ENCODE peak calls at places on chromosomes 12 and 14, in four cellular contexts. E is left lung, M is cardiac fibroblast, P is uterus. H is an unnamed sample.

GRCh38 chr12:104467346-104467837 is 10.6 kb downstream of the CHST11 start:
- DNase-seq in E (no peak), M (no peak), P (no peak), H (no peak)

GRCh38 chr12:98998697-98999299 is 353.7 kb downstream of the APAF1 start:
- DNase-seq in P (no peak), E (no peak), M (peak), H (no peak)

GRCh38 chr12:107873223-107873622 is 98.7 kb downstream of the ASCL4 start:
- DNase-seq in P (no peak), E (no peak), M (no peak), H (no peak)

GRCh38 chr14:86915416-86915815 is 1077.6 kb downstream of the GALC start:
- DNase-seq in M (peak), E (no peak), P (no peak), H (no peak)

GRCh38 chr14:69708586-69709169 is 58.3 kb upstream of the SRSF5 start:
- DNase-seq in E (no peak), P (no peak), M (no peak), H (no peak)

GRCh38 chr12:110858848-110859247 is 12.1 kb downstream of the CCDC63 start:
- DNase-seq in M (peak), P (no peak), E (no peak), H (no peak)

GRCh38 chr12:51911788-51912711 is 4.7 kb downstream of the ACVRL1 start:
- DNase-seq in P (no peak), M (peak), E (peak), H (peak)

GRCh38 chr12:111692575-111693210 is 6.8 kb downstream of the ACAD10 start:
- DNase-seq in M (peak), P (no peak), E (no peak), H (no peak)

GRCh38 chr14:21987937-21988336 is 314.3 kb upstream of the OR4E1 start:
- DNase-seq in M (peak), P (no peak), E (no peak), H (no peak)

GRCh38 chr14:92702441-92702918 is 45.9 kb downstream of the LGMN start:
- DNase-seq in E (no peak), M (no peak), P (no peak), H (no peak)

GRCh38 chr12:97716356-97716755 is 253.8 kb downstream of the RMST start:
- DNase-seq in M (peak), P (no peak), E (no peak), H (no peak)

GRCh38 chr14:105066285-105067071 is 1.2 kb upstream of the GPR132 start:
- DNase-seq in E (peak), P (no peak), M (no peak), H (peak)

GRCh38 chr12:69196302-69197288 is 42.8 kb upstream of the CPSF6 start:
- DNase-seq in E (no peak), M (peak), P (no peak), H (no peak)
- TF ChIP-seq CTCF in E (peak), M (peak), P (no peak), H (peak)

GRCh38 chr12:11661491-11662085 is 12.1 kb downstream of the ETV6 start:
- DNase-seq in E (no peak), M (peak), P (no peak), H (no peak)

GRCh38 chr12:11662369-11662768 is 12.9 kb downstream of the ETV6 start:
- DNase-seq in M (no peak), E (no peak), P (no peak), H (no peak)

GRCh38 chr12:11664101-11664500 is 14.6 kb downstream of the ETV6 start:
- DNase-seq in E (no peak), P (no peak), M (no peak), H (no peak)

GRCh38 chr12:11660624-11661023 is 11.2 kb downstream of the ETV6 start:
- DNase-seq in M (no peak), E (no peak), P (no peak), H (no peak)

GRCh38 chr12:11663128-11663527 is 13.7 kb downstream of the ETV6 start:
- DNase-seq in M (no peak), E (no peak), P (no peak), H (no peak)
- TF ChIP-seq CTCF in M (no peak), E (no peak), P (no peak), H (no peak)

GRCh38 chr12:63766498-63766897 is 13.2 kb upstream of the RXYLT1 start:
- DNase-seq in E (no peak), M (no peak), P (no peak), H (no peak)
- TF ChIP-seq CTCF in E (no peak), M (no peak), P (no peak), H (no peak)

GRCh38 chr14:68394113-68394718 is 398.7 kb downstream of the ZFP36L1 start:
- DNase-seq in E (no peak), M (no peak), P (no peak), H (no peak)
- TF ChIP-seq CTCF in E (no peak), M (no peak), P (no peak), H (no peak)